ENCODE peak calls at places on chromosomes 12 and 14, in four cellular contexts. Y, V, U and L are unnamed samples.

GRCh38 chr14:102195446-102195845 is 55.7 kb downstream of the WDR20 start:
- ATAC-seq in Y (no peak), V (no peak), U (no peak), L (no peak)

GRCh38 chr12:51763743-51764142 is 84.8 kb downstream of the FIGNL2 start:
- ATAC-seq in Y (no peak), V (no peak), U (no peak), L (no peak)

GRCh38 chr12:88946377-88946997 is 366.2 kb upstream of the KITLG start:
- ATAC-seq in Y (no peak), V (peak; percentile 20), U (peak; percentile 45), L (no peak)

GRCh38 chr14:76551906-76552305 is 176.0 kb downstream of the ESRRB start:
- ATAC-seq in Y (no peak), V (no peak), U (no peak), L (no peak)

GRCh38 chr12:116427200-116427932 is 131.8 kb upstream of the MAP1LC3B2 start:
- ATAC-seq in Y (no peak), V (no peak), U (no peak), L (no peak)

GRCh38 chr12:14239935-14240872 is 125.3 kb upstream of the ATF7IP start:
- ATAC-seq in Y (peak; percentile 59), V (no peak), U (peak; percentile 62), L (peak; percentile 86)

GRCh38 chr12:94970560-94970959 is 32.9 kb downstream of the NDUFA12 start:
- ATAC-seq in Y (no peak), V (no peak), U (no peak), L (no peak)

GRCh38 chr12:124786065-124786964 is 77.3 kb downstream of the SCARB1 start:
- ATAC-seq in Y (no peak), V (peak; percentile 97), U (peak; percentile 91), L (peak; percentile 99)

GRCh38 chr12:73833746-73834145 is 703.9 kb upstream of the ATXN7L3B start:
- ATAC-seq in Y (no peak), V (no peak), U (no peak), L (no peak)

GRCh38 chr12:116152268-116152667 is 125.2 kb downstream of the MED13L start:
- ATAC-seq in Y (no peak), V (no peak), U (no peak), L (no peak)

GRCh38 chr14:61269321-61270083 is 11.6 kb downstream of the TMEM30B start:
- ATAC-seq in Y (peak; percentile 94), V (peak; percentile 48), U (peak; percentile 96), L (peak; percentile 87)

GRCh38 chr14:69692542-69693053 is 74.3 kb upstream of the SRSF5 start:
- ATAC-seq in Y (no peak), V (no peak), U (no peak), L (no peak)

GRCh38 chr12:62772556-62772955 is 162.4 kb downstream of the PPM1H start:
- ATAC-seq in Y (no peak), V (no peak), U (no peak), L (no peak)